ENCODE peak calls at places on chromosome 3, in four cellular contexts. Z is GM12878, P is HCT116, S is K562. C is an unnamed sample.

GRCh38 chr3:115588201-115588600 is 35.1 kb upstream of the GAP43 start:
- DNase-seq in P (no peak), Z (no peak), S (no peak), C (no peak)

GRCh38 chr3:15099364-15100098 is 583 bp upstream of the RBSN start:
- DNase-seq in Z (no peak), S (no peak), P (no peak), C (no peak)

GRCh38 chr3:72597043-72597442 is 251.2 kb downstream of the SHQ1 start:
- DNase-seq in P (no peak), S (no peak), Z (no peak), C (no peak)

GRCh38 chr3:114466251-114466650 is 172.4 kb downstream of the TIGIT start:
- DNase-seq in Z (no peak), P (no peak), S (no peak), C (no peak)

GRCh38 chr3:177906573-177907229 is 629.5 kb upstream of the KCNMB2 start:
- DNase-seq in Z (no peak), P (no peak), S (no peak), C (no peak)

GRCh38 chr3:7897643-7898042 is 604.0 kb upstream of the LMCD1 start:
- DNase-seq in P (no peak), Z (no peak), S (no peak), C (no peak)

GRCh38 chr3:58066842-58067241 is 58.6 kb downstream of the FLNB start:
- DNase-seq in P (no peak), Z (no peak), S (no peak), C (no peak)

GRCh38 chr3:108546692-108547091 is 36.3 kb upstream of the MYH15 start:
- DNase-seq in P (no peak), Z (no peak), S (no peak), C (no peak)

GRCh38 chr3:39378092-39378491 is 5.1 kb upstream of the SLC25A38 start:
- DNase-seq in P (peak), Z (no peak), S (peak), C (peak)

GRCh38 chr3:46098319-46098761 is 71.1 kb upstream of the XCR1 start:
- DNase-seq in Z (peak), P (no peak), S (no peak), C (no peak)

GRCh38 chr3:55013145-55013544 is 85.3 kb upstream of the LRTM1 start:
- DNase-seq in Z (no peak), P (no peak), S (no peak), C (no peak)

GRCh38 chr3:115704661-115705338 is 81.5 kb downstream of the GAP43 start:
- DNase-seq in P (no peak), Z (no peak), S (no peak), C (no peak)

GRCh38 chr3:42640771-42641370 is 12.6 kb upstream of the ZBTB47 start:
- DNase-seq in Z (no peak), S (no peak), P (no peak), C (no peak)

GRCh38 chr3:58292866-58293265 is 13.2 kb upstream of the RPP14 start:
- DNase-seq in S (no peak), P (no peak), Z (no peak), C (no peak)

GRCh38 chr3:158470944-158471638 is 99.9 kb upstream of the MLF1 start:
- DNase-seq in Z (no peak), P (no peak), S (no peak), C (no peak)

GRCh38 chr3:177419904-177420601 is 222.8 kb upstream of the TBL1XR1 start:
- DNase-seq in Z (no peak), P (no peak), S (no peak), C (no peak)

GRCh38 chr3:113602836-113603235 is 70.5 kb downstream of the SIDT1 start:
- DNase-seq in S (no peak), P (no peak), Z (no peak), C (no peak)

GRCh38 chr3:21447471-21448205 is 303.4 kb downstream of the ZNF385D start:
- DNase-seq in S (no peak), Z (no peak), P (no peak), C (no peak)

GRCh38 chr3:39112535-39112934 is 5.1 kb downstream of the TTC21A start:
- DNase-seq in S (no peak), P (no peak), Z (no peak), C (no peak)

GRCh38 chr3:157559401-157559800 is 56.2 kb upstream of the VEPH1 start:
- DNase-seq in P (no peak), S (no peak), Z (no peak), C (no peak)

GRCh38 chr3:78974181-78974770 is 793.5 kb downstream of the ROBO1 start:
- DNase-seq in P (no peak), S (no peak), Z (no peak), C (no peak)

GRCh38 chr3:78967061-78967460 is 800.7 kb downstream of the ROBO1 start:
- DNase-seq in Z (no peak), S (no peak), P (no peak), C (no peak)

GRCh38 chr3:78970656-78971055 is 797.1 kb downstream of the ROBO1 start:
- DNase-seq in Z (no peak), S (no peak), P (no peak), C (no peak)

GRCh38 chr3:78972617-78973301 is 795.0 kb downstream of the ROBO1 start:
- DNase-seq in Z (no peak), S (no peak), P (no peak), C (no peak)

DNA sequence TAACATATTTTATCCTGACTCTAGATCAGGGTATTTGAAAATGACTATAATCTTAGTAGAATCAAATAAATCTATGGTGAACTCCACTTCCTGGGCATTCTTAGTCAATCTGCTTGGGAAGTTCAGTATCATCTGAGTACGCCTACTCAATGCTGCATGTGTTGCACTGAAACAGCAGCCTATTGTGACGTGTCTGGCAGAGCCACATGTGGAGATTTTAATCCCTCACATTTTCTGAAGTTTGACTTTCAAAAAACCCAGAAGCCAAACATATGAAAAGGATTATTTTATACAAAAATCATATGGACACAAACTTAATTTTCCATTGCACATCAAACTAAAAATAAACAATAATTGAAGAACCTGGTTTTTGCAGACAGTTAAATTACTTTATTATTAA is 798.3 kb downstream of the ROBO1 start:
- DNase-seq in P (no peak), S (no peak), Z (no peak), C (no peak)
- TF ChIP-seq ZNF274 in P (no peak), S (no peak), Z (no peak), C (no peak)

DNA sequence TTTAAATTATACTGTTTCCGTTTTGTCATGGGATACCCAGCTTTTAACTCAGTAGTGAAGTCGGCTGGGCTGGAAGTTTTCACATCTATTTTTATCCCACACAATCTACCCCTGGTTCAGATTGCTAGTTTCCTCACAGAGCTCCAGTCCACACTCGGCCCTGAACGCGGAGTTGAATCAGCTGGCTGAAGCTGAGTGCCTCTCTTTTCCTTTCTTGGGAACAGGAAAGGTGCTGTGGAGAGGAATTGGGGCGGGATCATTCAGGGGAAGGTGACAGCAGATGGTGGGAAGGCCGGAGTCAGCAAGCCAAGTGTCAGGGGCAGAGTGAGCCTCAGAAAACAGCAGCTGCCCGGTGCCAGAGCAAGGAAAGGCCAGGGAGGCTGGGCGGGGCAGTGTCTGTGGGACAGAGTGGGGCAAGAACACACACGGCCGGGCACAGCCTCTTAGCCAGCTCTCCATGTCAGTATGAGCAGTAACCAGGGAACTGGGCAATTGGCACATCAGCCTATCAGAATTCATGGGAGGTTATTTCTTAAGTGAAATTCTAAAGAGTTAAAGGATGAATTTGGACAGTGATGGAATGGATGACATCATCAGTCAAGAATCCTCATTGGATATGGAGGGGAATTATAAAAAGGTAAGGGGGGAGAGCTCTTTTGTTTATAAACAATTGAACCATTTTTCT is 135.7 kb upstream of the IL12A start:
- DNase-seq in S (no peak), Z (no peak), P (no peak), C (no peak)
- TF ChIP-seq ZNF274 in S (no peak), Z (no peak), P (no peak), C (no peak)

DNA sequence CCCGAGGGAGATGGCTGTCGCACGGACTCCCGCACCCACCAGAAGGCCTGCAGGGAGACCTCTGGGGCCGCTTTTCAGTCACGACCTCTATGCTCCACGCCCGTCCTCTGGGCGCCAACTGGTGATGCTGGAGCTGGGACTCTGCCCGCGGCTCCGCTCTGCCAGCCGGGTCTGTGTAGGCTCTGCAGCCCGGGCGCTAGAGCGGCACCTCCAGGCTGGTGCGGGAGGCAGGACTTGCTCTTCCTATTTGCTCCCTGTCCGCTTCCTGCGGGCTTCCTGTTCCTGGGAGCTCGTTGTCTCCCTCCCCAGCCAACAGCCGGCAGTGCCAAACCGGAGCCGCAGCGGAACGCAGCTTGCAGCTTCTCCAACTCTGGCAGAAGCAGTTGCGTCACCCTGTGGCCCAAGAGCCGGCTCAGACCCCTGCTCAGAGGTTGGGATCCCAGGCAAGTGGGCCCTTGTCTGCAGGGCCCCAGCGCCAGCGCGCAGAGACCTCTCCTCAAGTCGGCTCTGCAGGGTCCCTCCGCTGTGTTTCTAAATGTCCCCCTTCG is 285.9 kb downstream of the XXYLT1 start:
- DNase-seq in Z (no peak), S (no peak), P (peak), C (no peak)
- TF ChIP-seq ZNF274 in Z (no peak), S (no peak), P (no peak), C (no peak)

DNA sequence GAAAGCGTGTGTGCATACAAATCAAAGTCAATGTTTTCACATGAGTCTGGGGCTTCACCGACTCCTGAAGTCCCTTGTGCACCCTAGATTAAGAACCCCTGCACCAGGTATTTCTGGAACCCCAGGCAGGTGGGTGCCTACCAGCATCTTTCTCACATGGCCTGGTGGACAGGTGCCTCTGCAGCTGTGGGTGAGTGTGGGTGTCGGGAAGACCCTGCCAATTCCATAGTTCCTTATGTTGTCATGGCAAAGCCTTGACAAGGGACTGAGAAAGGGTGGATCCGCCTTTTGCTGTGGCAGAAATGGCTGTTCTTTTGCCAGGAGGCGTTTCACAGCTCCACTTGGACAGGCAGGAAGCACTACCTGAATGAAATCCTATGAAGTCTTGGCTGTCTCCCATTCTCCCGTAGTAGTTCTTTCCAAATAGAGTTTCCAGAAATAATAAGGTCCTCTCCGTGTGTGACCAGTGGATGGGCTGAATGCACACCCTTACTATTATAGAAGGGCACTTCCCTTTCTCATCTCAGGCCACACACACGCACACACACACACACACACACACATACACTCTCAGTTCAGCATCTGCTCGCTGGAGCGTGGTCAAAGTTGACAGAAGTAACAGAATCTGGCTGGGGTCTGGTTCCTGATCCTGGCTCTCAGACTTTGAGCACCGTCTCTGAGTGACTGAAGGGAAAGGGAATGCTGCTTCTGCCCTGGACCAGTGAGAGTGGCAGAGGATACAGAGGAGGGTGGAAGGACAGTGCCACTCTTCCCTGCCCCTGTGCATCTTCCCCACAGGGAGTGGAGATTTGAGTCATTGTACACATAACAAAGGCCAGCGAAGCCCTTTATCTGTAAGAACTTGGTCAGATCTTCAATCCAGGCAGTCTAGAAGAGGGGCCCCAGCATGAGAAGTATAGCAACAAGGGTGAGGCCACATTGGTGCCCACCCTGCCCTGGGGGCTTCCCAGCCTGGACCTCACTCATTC is 38.7 kb downstream of the PDIA5 start:
- DNase-seq in P (no peak), S (no peak), Z (peak), C (no peak)
- TF ChIP-seq ZNF274 in P (no peak), S (no peak), Z (no peak), C (no peak)

GRCh38 chr3:172315401-172316091 is 132.7 kb downstream of the GHSR start:
- DNase-seq in Z (no peak), S (peak), P (peak), C (peak)

GRCh38 chr3:172317481-172317880 is 130.8 kb downstream of the GHSR start:
- DNase-seq in P (no peak), Z (no peak), S (no peak), C (no peak)

GRCh38 chr3:172319653-172320052 is 128.6 kb downstream of the GHSR start:
- DNase-seq in S (no peak), P (no peak), Z (no peak), C (no peak)

GRCh38 chr3:172316758-172317157 is 131.5 kb downstream of the GHSR start:
- DNase-seq in Z (no peak), P (no peak), S (no peak), C (no peak)

DNA sequence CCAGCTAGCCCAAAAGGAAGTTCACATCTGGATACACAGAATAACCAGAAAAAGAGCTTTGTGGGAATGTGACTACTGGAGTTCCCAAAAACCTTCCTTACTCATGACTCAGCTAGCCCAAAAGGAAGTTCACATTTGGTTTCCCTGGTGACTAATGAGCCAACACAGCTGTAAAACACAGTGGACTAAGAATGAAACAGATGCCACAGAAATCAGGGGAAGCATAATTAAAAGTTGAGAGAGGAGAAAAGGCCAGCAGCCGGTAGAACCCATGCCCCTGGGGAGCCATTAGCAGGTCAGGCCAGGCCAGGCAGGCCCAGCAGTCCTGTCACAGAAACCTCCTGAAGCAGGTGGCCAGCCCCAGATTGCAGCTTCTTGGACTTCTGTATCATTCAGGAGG is 130.3 kb downstream of the GHSR start:
- DNase-seq in Z (peak), P (peak), S (no peak), C (peak)
- TF ChIP-seq ZNF274 in Z (no peak), P (no peak), S (no peak), C (no peak)

GRCh38 chr3:60199306-60199705 is 1051.9 kb downstream of the FHIT start:
- DNase-seq in P (no peak), S (no peak), Z (no peak), C (peak)

GRCh38 chr3:60207833-60208367 is 1043.4 kb downstream of the FHIT start:
- DNase-seq in P (no peak), S (no peak), Z (no peak), C (no peak)

GRCh38 chr3:60198179-60198578 is 1053.1 kb downstream of the FHIT start:
- DNase-seq in P (no peak), Z (no peak), S (no peak), C (no peak)

DNA sequence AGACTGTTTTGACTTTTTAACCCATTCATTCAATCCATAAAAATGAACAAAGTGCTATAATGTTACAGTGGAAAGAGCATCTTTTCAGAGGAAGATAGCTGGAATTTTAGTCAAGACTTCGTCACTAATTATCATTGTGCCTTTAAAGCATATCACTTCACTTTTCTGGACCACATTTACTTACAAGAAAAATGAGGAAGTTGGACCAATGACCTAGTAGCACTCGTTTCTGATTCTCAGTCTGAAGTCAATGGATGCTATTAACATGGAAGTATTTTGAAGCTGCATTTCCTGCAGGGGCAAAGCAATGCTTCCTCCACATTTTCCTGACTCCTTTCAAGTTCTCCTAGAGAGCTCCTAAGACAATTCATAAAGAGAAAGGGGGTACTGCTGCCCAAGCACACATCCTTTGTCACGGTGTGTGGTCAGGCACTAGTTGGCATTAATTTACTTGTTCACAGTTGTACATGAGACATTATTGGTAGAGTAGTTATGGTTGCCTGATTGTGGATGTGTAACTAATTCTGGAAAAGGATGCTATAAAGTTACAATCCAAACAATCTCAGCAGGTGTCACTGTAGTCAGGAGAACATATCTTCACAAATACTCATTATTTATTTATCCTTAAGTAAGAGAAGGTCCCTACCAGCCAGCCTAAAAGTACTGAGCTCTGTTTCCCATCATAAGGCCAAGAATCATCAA is 1049.0 kb downstream of the FHIT start:
- DNase-seq in Z (no peak), S (no peak), P (no peak), C (no peak)
- TF ChIP-seq ZNF274 in Z (no peak), S (no peak), P (no peak), C (no peak)

DNA sequence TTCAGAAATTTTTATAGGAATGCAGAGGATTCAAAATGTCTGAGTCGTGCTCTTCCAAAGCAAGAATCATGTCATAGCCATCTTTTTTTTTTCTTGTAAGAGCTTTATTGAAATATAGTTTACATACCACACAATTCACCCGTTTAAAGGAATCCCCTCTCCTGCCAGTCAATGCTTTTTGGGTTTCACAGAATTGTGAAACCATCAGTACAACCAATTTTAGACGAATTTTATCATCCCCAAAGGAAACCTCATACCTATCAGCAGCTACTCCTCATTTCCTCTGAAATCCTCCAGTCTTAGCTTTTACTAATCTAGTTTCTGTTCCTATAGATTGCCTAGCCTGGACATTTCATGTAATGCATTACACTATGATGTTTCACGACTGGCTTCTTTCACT is 39.6 kb downstream of the ADIPOQ start:
- DNase-seq in S (no peak), P (no peak), Z (no peak), C (no peak)
- TF ChIP-seq ZNF274 in S (no peak), P (no peak), Z (no peak), C (no peak)

DNA sequence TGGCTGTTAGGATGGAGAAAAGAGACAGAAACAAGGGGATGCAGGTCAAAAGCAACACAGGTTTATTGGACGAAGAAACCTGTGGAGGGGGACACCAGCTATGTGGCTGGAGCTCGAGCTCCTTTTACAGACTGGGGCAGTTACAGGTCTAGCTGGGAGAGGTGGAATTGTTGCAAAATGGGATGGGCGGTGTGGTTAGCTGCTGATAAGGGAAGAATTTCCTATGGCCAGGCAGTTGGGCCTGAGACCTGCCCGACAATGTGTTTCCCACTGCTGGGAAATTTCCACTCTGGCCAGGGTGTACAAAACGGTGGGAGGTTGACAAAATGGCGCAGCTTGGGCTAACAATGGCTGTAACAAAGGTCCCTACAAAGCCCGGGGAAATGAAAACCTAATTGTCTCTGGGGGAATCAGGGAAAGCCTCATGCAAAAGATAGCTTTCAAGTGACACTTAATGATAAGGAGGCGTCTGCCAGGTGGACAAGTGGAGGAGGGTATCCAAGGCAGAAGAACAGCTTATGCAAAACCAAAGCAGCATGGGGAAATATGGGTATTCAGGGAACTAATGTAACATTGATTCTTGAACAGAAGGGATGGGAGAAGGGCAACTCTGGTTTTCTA is 137.4 kb upstream of the SGO1 start:
- DNase-seq in P (no peak), Z (no peak), S (no peak), C (no peak)
- TF ChIP-seq ZNF274 in P (no peak), Z (no peak), S (no peak), C (no peak)